ENCODE peak calls at places on chromosomes 5 and 9, in eight cellular contexts. T is ascending aorta, Z is HL-60, O is heart right ventricle, D is GM12865, N is epithelial cell of esophagus, I is heart left ventricle, V is PC-3. X is an unnamed sample.

GRCh38 chr9:109520475-109521132 is 22.5 kb upstream of the PTPN3 start:
- DNase-seq in I (peak; percentile 36), T (peak; percentile 86), Z (peak; percentile 43), O (peak; percentile 65), N (peak; percentile 84), V (peak; percentile 87), D (peak; percentile 73), X (peak; percentile 72)

GRCh38 chr9:135782946-135783345 is 81.0 kb downstream of the KCNT1 start:
- DNase-seq in D (no peak), I (no peak), V (no peak), T (no peak), Z (no peak), O (no peak), N (no peak), X (no peak)

GRCh38 chr5:151699071-151699901 is 12.6 kb upstream of the SPARC start:
- DNase-seq in N (peak; percentile 78), D (no peak), O (peak; percentile 77), I (peak; percentile 89), T (peak; percentile 91), V (peak; percentile 85), Z (no peak), X (peak; percentile 98)

GRCh38 chr9:133386338-133386737 is 10.2 kb downstream of the STKLD1 start:
- DNase-seq in D (no peak), Z (no peak), T (no peak), V (no peak), N (no peak), I (no peak), O (no peak), X (no peak)

GRCh38 chr9:20838218-20838617 is 154.2 kb downstream of the FOCAD start:
- DNase-seq in I (no peak), V (no peak), Z (no peak), T (no peak), O (no peak), N (peak; percentile 4), D (no peak), X (no peak)

GRCh38 chr5:166340039-166340438 is 1951.4 kb upstream of the WWC1 start:
- DNase-seq in O (no peak), D (no peak), I (no peak), N (no peak), Z (no peak), T (no peak), V (no peak), X (no peak)

GRCh38 chr9:112443200-112443599 is 43.4 kb upstream of the KIAA1958 start:
- DNase-seq in D (peak; percentile 38), T (no peak), V (peak; percentile 18), N (peak; percentile 36), O (no peak), Z (peak; percentile 33), I (no peak), X (peak; percentile 26)

GRCh38 chr5:53983568-53984465 is 326.6 kb downstream of the ARL15 start:
- DNase-seq in T (no peak), N (peak; percentile 79), I (no peak), O (no peak), V (peak; percentile 73), Z (no peak), D (no peak), X (peak; percentile 16)

GRCh38 chr5:10401499-10401898 is 40.2 kb upstream of the ROPN1L start:
- DNase-seq in D (peak; percentile 52), V (no peak), I (no peak), N (no peak), Z (no peak), O (no peak), T (no peak), X (no peak)

GRCh38 chr5:20974423-20974822 is 986.4 kb upstream of the CDH18 start:
- DNase-seq in N (no peak), V (peak; percentile 73), Z (no peak), I (no peak), O (no peak), D (no peak), T (no peak), X (no peak)

GRCh38 chr9:106575903-106576755 is 286.8 kb upstream of the ZNF462 start:
- DNase-seq in V (no peak), O (no peak), Z (no peak), I (no peak), D (no peak), T (no peak), N (no peak), X (no peak)

GRCh38 chr5:137621861-137622823 is 113.7 kb downstream of the KLHL3 start:
- DNase-seq in N (peak; percentile 96), D (no peak), O (peak; percentile 77), T (peak; percentile 94), V (peak; percentile 81), I (peak; percentile 91), Z (no peak), X (peak; percentile 63)

GRCh38 chr9:19116391-19116790 is 10.9 kb downstream of the PLIN2 start:
- DNase-seq in N (peak; percentile 83), O (peak; percentile 59), Z (no peak), V (peak; percentile 35), D (no peak), T (no peak), I (peak; percentile 83), X (peak; percentile 71)

GRCh38 chr9:21205204-21205603 is 1.7 kb downstream of the IFNA10 start:
- DNase-seq in O (no peak), T (no peak), N (no peak), I (no peak), D (no peak), V (no peak), Z (no peak), X (no peak)

GRCh38 chr5:150168864-150169263 is 2.3 kb downstream of the CDX1 start:
- DNase-seq in V (no peak), I (no peak), D (no peak), O (no peak), N (no peak), Z (no peak), T (no peak), X (no peak)

GRCh38 chr5:150166193-150167162 is at the start of gene CDX1:
- DNase-seq in D (no peak), T (no peak), N (no peak), Z (no peak), V (no peak), I (no peak), O (no peak), X (no peak)

GRCh38 chr5:150164640-150165039 is 1.9 kb upstream of the CDX1 start:
- DNase-seq in V (no peak), N (no peak), Z (no peak), D (no peak), I (no peak), O (no peak), T (no peak), X (peak; percentile 60)

GRCh38 chr5:150167163-150167798 is 703 bp downstream of the CDX1 start:
- DNase-seq in V (no peak), Z (no peak), T (no peak), N (no peak), I (no peak), D (no peak), O (no peak), X (no peak)

DNA sequence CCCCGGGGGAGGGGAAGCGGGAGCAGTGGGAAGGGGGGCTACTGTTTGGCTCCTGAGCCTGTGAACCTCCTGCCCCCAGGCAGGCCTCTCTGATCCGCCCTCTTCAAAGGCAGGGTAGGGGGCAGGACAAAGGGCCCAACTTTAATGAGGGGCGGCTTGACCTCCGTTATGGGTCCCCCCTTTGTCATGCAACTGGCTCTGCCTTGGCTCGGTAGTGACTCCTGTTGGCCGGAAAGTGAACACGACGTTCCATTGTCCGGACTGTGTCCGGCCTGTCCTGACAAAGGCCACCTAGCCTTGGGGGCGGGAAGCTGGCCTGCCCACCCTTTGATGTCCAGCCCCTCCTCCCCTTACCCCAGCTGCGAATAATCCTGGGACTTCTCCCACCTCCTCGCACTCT is 1.3 kb downstream of the CDX1 start:
- DNase-seq in Z (no peak), N (no peak), O (no peak), T (no peak), V (no peak), I (no peak), D (no peak), X (no peak)
- TF ChIP-seq CTCF in Z (no peak), N (no peak), O (no peak), T (no peak), V (peak; percentile 39), I (no peak), D (no peak), X (peak; percentile 1)

GRCh38 chr9:131289301-131290038 is at the start of gene PLPP7:
- DNase-seq in N (no peak), D (peak; percentile 29), V (no peak), I (peak; percentile 95), O (peak; percentile 90), Z (no peak), T (peak; percentile 91), X (peak; percentile 76)

GRCh38 chr9:131292937-131293336 is 3.4 kb downstream of the PLPP7 start:
- DNase-seq in Z (no peak), N (no peak), T (no peak), V (no peak), I (no peak), O (no peak), D (no peak), X (no peak)

GRCh38 chr9:131291795-131292315 is 2.3 kb downstream of the PLPP7 start:
- DNase-seq in V (no peak), Z (no peak), N (no peak), I (no peak), O (no peak), T (no peak), D (no peak), X (no peak)

GRCh38 chr9:131290039-131290766 is 680 bp downstream of the PLPP7 start:
- DNase-seq in T (no peak), V (no peak), D (no peak), O (no peak), Z (no peak), I (no peak), N (no peak), X (peak; percentile 14)

DNA sequence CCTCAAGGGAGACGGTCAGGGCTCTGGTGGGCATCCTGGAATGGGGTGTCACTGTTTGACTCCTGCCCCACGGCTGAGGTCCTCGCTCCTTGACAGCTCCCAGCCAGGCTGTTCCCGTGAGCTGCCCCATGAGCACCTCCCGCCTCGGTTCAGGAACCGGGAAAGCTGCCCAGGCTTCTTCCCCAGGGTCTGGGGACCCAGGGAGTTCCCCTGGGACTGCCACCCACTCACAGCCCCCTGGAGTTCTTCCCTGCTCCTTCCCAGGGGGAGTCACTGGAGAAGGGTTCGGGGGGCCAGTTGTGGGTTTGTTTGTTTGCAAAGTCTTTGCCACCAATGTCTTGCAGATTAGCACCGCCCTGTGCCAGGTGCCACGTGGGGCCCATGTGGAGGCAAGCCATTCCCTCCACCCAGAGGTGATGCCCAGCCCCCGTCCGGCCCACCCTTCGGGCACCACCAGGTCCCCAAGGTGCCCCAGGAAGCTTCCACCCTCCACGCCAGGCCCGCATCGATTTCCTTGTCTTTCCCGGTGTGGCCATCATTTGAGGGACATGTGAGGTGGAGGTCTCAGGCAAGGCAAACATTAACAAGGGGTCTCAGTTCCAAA is 1.3 kb downstream of the PLPP7 start:
- DNase-seq in N (no peak), T (no peak), I (no peak), V (no peak), D (no peak), Z (no peak), O (no peak), X (no peak)
- H3K4me3 ChIP-seq in N (no peak overlapping the region), T (peak overlapping the region; percentile 70), I (peak overlapping the region; percentile 57), V (no peak overlapping the region), D (no peak overlapping the region), Z (no peak overlapping the region), O (peak overlapping the region; percentile 73), X (peak overlapping the region; percentile 69)

GRCh38 chr9:118215544-118215943 is 511.3 kb downstream of the TLR4 start:
- DNase-seq in O (no peak), T (no peak), D (no peak), N (no peak), Z (no peak), I (no peak), V (no peak), X (no peak)
- TF ChIP-seq CTCF in O (no peak), T (no peak), D (no peak), N (no peak), Z (no peak), I (no peak), V (no peak), X (no peak)

GRCh38 chr9:134645607-134646365 is 4.2 kb downstream of the COL5A1 start:
- DNase-seq in I (no peak), T (no peak), N (no peak), Z (no peak), D (no peak), O (no peak), V (no peak), X (no peak)
- H3K4me3 ChIP-seq in I (peak overlapping the region; percentile 25), T (peak overlapping the region; percentile 75), N (no peak overlapping the region), Z (no peak overlapping the region), D (no peak overlapping the region), O (peak overlapping the region; percentile 49), V (peak overlapping the region; percentile 60), X (peak overlapping the region; percentile 80)

X was measured in fibroblast of the aortic adventitia.